ENCODE peak calls at places on chromosomes 1 and 21, in nine cellular contexts. U is naive thymus-derived CD8-positive, alpha-beta T cell; V is stomach; O is myocyte; L is psoas muscle; Y is adrenal gland; X is stimulated activated CD4-positive, alpha-beta T cell treated with anti-CD3 and anti-CD28 coated beads, Interleukin-4, amount 100 ng/mL, for 48 hours; P is frontal cortex; T is HFFc6. Z is an unnamed sample.
A peak's percentile ranks its signal among the peaks of the same experiment; 100 is the strongest.

GRCh38 chr1:31932491-31933316 is 5.5 kb downstream of the PTP4A2 start:
- DNase-seq in U (no peak), V (no peak), O (peak; percentile 20), L (no peak), Y (no peak), X (no peak), P (no peak), T (no peak), Z (no peak)

GRCh38 chr1:62117416-62117815 is 77.2 kb upstream of the L1TD1 start:
- DNase-seq in U (no peak), V (no peak), O (no peak), L (no peak), Y (no peak), X (no peak), P (no peak), T (no peak), Z (no peak)

GRCh38 chr1:177567393-177567792 is 396.6 kb downstream of the BRINP2 start:
- DNase-seq in U (no peak), V (no peak), O (peak; percentile 56), L (no peak), Y (no peak), X (no peak), P (no peak), T (no peak), Z (no peak)

GRCh38 chr21:34582506-34583150 is 32.3 kb downstream of the RCAN1 start:
- DNase-seq in U (no peak), V (no peak), O (peak; percentile 57), L (no peak), Y (no peak), X (no peak), P (peak; percentile 28), T (peak; percentile 64), Z (no peak)

GRCh38 chr1:179794669-179795068 is 51.6 kb downstream of the FAM163A start:
- DNase-seq in U (no peak), V (no peak), O (peak; percentile 91), L (no peak), Y (no peak), X (no peak), P (no peak), T (no peak), Z (no peak)

GRCh38 chr1:227996187-227996950 is 10.4 kb upstream of the WNT3A start:
- DNase-seq in U (no peak), V (no peak), O (no peak), L (no peak), Y (no peak), X (no peak), P (no peak), T (no peak), Z (peak; percentile 24)

GRCh38 chr21:37631319-37632117 is 264.9 kb downstream of the DYRK1A start:
- DNase-seq in U (no peak), V (peak; percentile 45), O (peak; percentile 37), L (no peak), Y (no peak), X (no peak), P (no peak), T (no peak), Z (no peak)

GRCh38 chr1:39127513-39127912 is 77.0 kb upstream of the MACF1 start:
- DNase-seq in U (no peak), V (peak; percentile 47), O (no peak), L (no peak), Y (no peak), X (no peak), P (no peak), T (no peak), Z (no peak)

GRCh38 chr1:74964508-74964907 is 169.7 kb upstream of the LHX8 start:
- DNase-seq in U (no peak), V (peak; percentile 38), O (peak; percentile 7), L (no peak), Y (no peak), X (no peak), P (no peak), T (no peak), Z (no peak)

GRCh38 chr21:44567481-44568171 is 5.9 kb upstream of the KRTAP10-4 start:
- DNase-seq in U (no peak), V (no peak), O (no peak), L (no peak), Y (no peak), X (no peak), P (no peak), T (no peak), Z (no peak)

GRCh38 chr1:62725255-62725654 is 37.1 kb upstream of the DOCK7 start:
- DNase-seq in U (no peak), V (no peak), O (peak; percentile 10), L (no peak), Y (no peak), X (no peak), P (no peak), T (peak; percentile 67), Z (no peak)

GRCh38 chr1:1510912-1511532 is 940 bp upstream of the ATAD3A start:
- DNase-seq in U (no peak), V (no peak), O (peak; percentile 13), L (no peak), Y (no peak), X (no peak), P (no peak), T (no peak), Z (no peak)

GRCh38 chr1:7781923-7782495 is 2.1 kb upstream of the PER3 start:
- DNase-seq in U (no peak), V (peak; percentile 57), O (no peak), L (no peak), Y (no peak), X (no peak), P (no peak), T (no peak), Z (no peak)

GRCh38 chr1:7302126-7302525 is 469.0 kb upstream of the VAMP3 start:
- DNase-seq in U (no peak), V (no peak), O (no peak), L (no peak), Y (no peak), X (no peak), P (no peak), T (no peak), Z (no peak)

GRCh38 chr1:159849972-159850371 is 12.5 kb downstream of the VSIG8 start:
- DNase-seq in U (no peak), V (no peak), O (no peak), L (no peak), Y (no peak), X (no peak), P (no peak), T (peak; percentile 46), Z (no peak)

GRCh38 chr1:156623946-156624813 is 5.0 kb downstream of the HAPLN2 start:
- DNase-seq in U (no peak), V (peak; percentile 47), O (no peak), L (peak; percentile 70), Y (peak; percentile 42), X (no peak), P (peak; percentile 48), T (no peak), Z (no peak)

GRCh38 chr1:217332426-217333065 is 298.3 kb downstream of the GPATCH2 start:
- DNase-seq in U (no peak), V (peak; percentile 31), O (peak; percentile 31), L (no peak), Y (no peak), X (no peak), P (no peak), T (no peak), Z (no peak)

GRCh38 chr1:116167625-116168276 is 56.6 kb downstream of the MAB21L3 start:
- DNase-seq in U (no peak), V (peak; percentile 27), O (no peak), L (peak; percentile 59), Y (no peak), X (no peak), P (no peak), T (no peak), Z (no peak)

GRCh38 chr1:163056832-163057231 is 12.3 kb upstream of the RGS4 start:
- DNase-seq in U (no peak), V (no peak), O (peak; percentile 23), L (no peak), Y (no peak), X (no peak), P (no peak), T (peak; percentile 44), Z (no peak)

GRCh38 chr1:22508991-22509390 is 54.3 kb upstream of the EPHA8 start:
- DNase-seq in U (no peak), V (no peak), O (no peak), L (no peak), Y (no peak), X (no peak), P (no peak), T (no peak), Z (no peak)

GRCh38 chr1:236345728-236346127 is 48.4 kb upstream of the EDARADD start:
- DNase-seq in U (no peak), V (no peak), O (no peak), L (no peak), Y (no peak), X (no peak), P (no peak), T (no peak), Z (no peak)

GRCh38 chr1:109677459-109677858 is 9.6 kb downstream of the GSTM2 start:
- DNase-seq in U (no peak), V (no peak), O (no peak), L (no peak), Y (no peak), X (no peak), P (no peak), T (no peak), Z (no peak)

GRCh38 chr1:5975133-5975880 is 16.9 kb downstream of the NPHP4 start:
- DNase-seq in U (no peak), V (peak; percentile 63), O (peak; percentile 72), L (peak; percentile 63), Y (no peak), X (peak; percentile 23), P (no peak), T (peak; percentile 57), Z (peak; percentile 68)

GRCh38 chr1:8078176-8078671 is 52.1 kb upstream of the ERRFI1 start:
- DNase-seq in U (no peak), V (no peak), O (peak; percentile 88), L (no peak), Y (no peak), X (no peak), P (no peak), T (peak; percentile 78), Z (no peak)

GRCh38 chr1:51535006-51535592 is 16.0 kb upstream of the EPS15 start:
- DNase-seq in U (no peak), V (peak; percentile 31), O (peak; percentile 77), L (no peak), Y (peak; percentile 69), X (no peak), P (peak; percentile 40), T (peak; percentile 68), Z (no peak)

GRCh38 chr1:178645157-178645825 is 79.8 kb upstream of the RALGPS2 start:
- DNase-seq in U (no peak), V (no peak), O (peak; percentile 97), L (no peak), Y (no peak), X (no peak), P (no peak), T (no peak), Z (no peak)

GRCh38 chr1:239218296-239218695 is 168.1 kb upstream of the CHRM3 start:
- DNase-seq in U (no peak), V (no peak), O (peak; percentile 10), L (no peak), Y (no peak), X (no peak), P (no peak), T (peak; percentile 39), Z (no peak)

GRCh38 chr1:92816732-92817131 is 15.1 kb upstream of the RPL5 start:
- DNase-seq in U (no peak), V (no peak), O (no peak), L (no peak), Y (no peak), X (no peak), P (no peak), T (no peak), Z (no peak)

GRCh38 chr1:37599940-37600339 is 4.2 kb upstream of the GNL2 start:
- DNase-seq in U (no peak), V (no peak), O (no peak), L (no peak), Y (no peak), X (no peak), P (no peak), T (no peak), Z (no peak)

GRCh38 chr1:116224561-116224960 is 113.4 kb downstream of the MAB21L3 start:
- DNase-seq in U (no peak), V (no peak), O (no peak), L (no peak), Y (no peak), X (no peak), P (no peak), T (no peak), Z (no peak)

GRCh38 chr1:47231314-47232186 is 475 bp downstream of the TAL1 start:
- DNase-seq in U (no peak), V (no peak), O (peak; percentile 38), L (no peak), Y (peak; percentile 33), X (no peak), P (no peak), T (no peak), Z (no peak)

Z was measured in left lobe of liver.